ENCODE peak calls at places on chromosomes 6 and 20, in seven cellular contexts. F is tibial nerve, N is adrenal gland, T is sigmoid colon, C is body of pancreas, E is A549, S is stomach. Y is an unnamed sample.

GRCh38 chr6:157759028-157759427 is 64.0 kb upstream of the SNX9 start:
- DNase-seq in F (no peak), N (peak), T (no peak), C (no peak), E (no peak), S (no peak), Y (no peak)

GRCh38 chr20:58688838-58689237 is 3.8 kb upstream of the NPEPL1 start:
- DNase-seq in F (no peak), N (peak), T (no peak), C (no peak), E (no peak), S (peak), Y (no peak)

GRCh38 chr6:123089223-123089622 is 93.2 kb downstream of the CLVS2 start:
- DNase-seq in F (no peak), N (no peak), T (no peak), C (no peak), E (no peak), S (no peak), Y (no peak)

GRCh38 chr6:42103753-42104094 is 38.7 kb downstream of the C6orf132 start:
- DNase-seq in F (no peak), N (no peak), T (no peak), C (no peak), E (no peak), S (no peak), Y (no peak)

GRCh38 chr20:46253391-46253790 is 54.9 kb downstream of the CDH22 start:
- DNase-seq in F (no peak), N (peak), T (no peak), C (no peak), E (peak), S (peak), Y (no peak)

GRCh38 chr20:22909436-22909835 is 125.7 kb upstream of the SSTR4 start:
- DNase-seq in F (no peak), N (no peak), T (no peak), C (no peak), E (no peak), S (no peak), Y (no peak)

GRCh38 chr6:136696238-136696637 is 96.0 kb downstream of the MAP3K5 start:
- DNase-seq in F (no peak), N (peak), T (no peak), C (peak), E (no peak), S (no peak), Y (no peak)

GRCh38 chr6:13235339-13235738 is 93.0 kb downstream of the TBC1D7 start:
- DNase-seq in F (no peak), N (no peak), T (no peak), C (no peak), E (no peak), S (no peak), Y (no peak)

GRCh38 chr20:38730167-38730988 is 6.1 kb downstream of the SLC32A1 start:
- DNase-seq in F (no peak), N (no peak), T (no peak), C (no peak), E (no peak), S (no peak), Y (no peak)

GRCh38 chr6:136290406-136291010 is 862 bp upstream of the BCLAF1 start:
- DNase-seq in F (peak), N (peak), T (peak), C (peak), E (peak), S (peak), Y (peak)

GRCh38 chr6:23621026-23621425 is 505.0 kb upstream of the NRSN1 start:
- DNase-seq in F (no peak), N (no peak), T (no peak), C (no peak), E (no peak), S (no peak), Y (no peak)

GRCh38 chr20:3189561-3190131 is 14.8 kb downstream of the DDRGK1 start:
- DNase-seq in F (no peak), N (no peak), T (no peak), C (no peak), E (no peak), S (no peak), Y (peak)

GRCh38 chr20:46814366-46815232 is 80.0 kb upstream of the EYA2 start:
- DNase-seq in F (no peak), N (no peak), T (no peak), C (no peak), E (peak), S (peak), Y (no peak)

GRCh38 chr6:12403201-12403826 is 113.2 kb downstream of the EDN1 start:
- DNase-seq in F (no peak), N (peak), T (no peak), C (no peak), E (peak), S (no peak), Y (no peak)

GRCh38 chr6:47670851-47671250 is 27.5 kb upstream of the ADGRF4 start:
- DNase-seq in F (no peak), N (no peak), T (no peak), C (no peak), E (no peak), S (no peak), Y (no peak)

GRCh38 chr6:89082439-89082838 is 1.9 kb downstream of the PNRC1 start:
- DNase-seq in F (no peak), N (no peak), T (no peak), C (no peak), E (no peak), S (no peak), Y (no peak)

GRCh38 chr6:89080281-89081128 is at the start of gene PNRC1:
- DNase-seq in F (peak), N (peak), T (peak), C (peak), E (peak), S (peak), Y (peak)

GRCh38 chr6:89081129-89081422 is 525 bp downstream of the PNRC1 start:
- DNase-seq in F (no peak), N (no peak), T (no peak), C (no peak), E (no peak), S (no peak), Y (no peak)

GRCh38 chr6:89081423-89082322 is 1.1 kb downstream of the PNRC1 start:
- DNase-seq in F (peak), N (peak), T (peak), C (peak), E (peak), S (peak), Y (peak)

DNA sequence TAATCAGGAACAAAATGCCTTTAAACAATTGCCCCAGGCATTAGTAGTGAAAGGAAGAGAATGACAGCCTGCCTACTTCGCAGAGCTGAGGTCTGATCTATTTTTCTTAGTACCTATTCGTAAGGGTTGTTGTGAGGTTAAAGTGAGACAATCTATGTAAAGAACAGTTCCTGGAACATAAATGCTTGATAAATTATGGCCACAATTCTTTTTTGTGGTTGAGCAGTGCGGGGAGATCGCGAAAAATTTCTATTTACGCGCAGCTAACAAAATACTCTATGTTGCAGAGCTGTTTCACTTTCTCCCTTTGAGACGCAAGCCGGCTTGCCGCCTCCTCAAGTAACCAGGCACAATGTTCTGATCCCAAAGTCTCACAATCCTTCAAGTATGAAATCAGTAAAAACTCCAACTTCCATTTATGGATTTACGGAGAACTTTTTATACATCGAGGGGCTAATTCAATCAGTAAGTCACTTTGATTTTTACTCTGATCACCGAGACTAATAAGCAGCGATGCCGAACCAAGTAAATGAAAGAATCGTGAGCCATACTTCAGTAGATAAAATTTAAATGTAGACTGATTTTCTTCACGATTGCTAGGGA is 839 bp upstream of the PNRC1 start:
- DNase-seq in F (peak), N (peak), T (peak), C (peak), E (no peak), S (peak), Y (peak)
- TF ChIP-seq POLR2A in F (no peak), N (peak), T (peak), C (peak), E (no peak), S (peak), Y (peak)

GRCh38 chr6:15644904-15645303 is 17.9 kb downstream of the DTNBP1 start:
- DNase-seq in F (no peak), N (no peak), T (no peak), C (no peak), E (no peak), S (no peak), Y (no peak)

GRCh38 chr6:15643542-15643941 is 19.3 kb downstream of the DTNBP1 start:
- DNase-seq in F (no peak), N (no peak), T (no peak), C (no peak), E (no peak), S (no peak), Y (no peak)

GRCh38 chr6:15638373-15638772 is 24.5 kb downstream of the DTNBP1 start:
- DNase-seq in F (no peak), N (no peak), T (no peak), C (no peak), E (no peak), S (no peak), Y (no peak)

DNA sequence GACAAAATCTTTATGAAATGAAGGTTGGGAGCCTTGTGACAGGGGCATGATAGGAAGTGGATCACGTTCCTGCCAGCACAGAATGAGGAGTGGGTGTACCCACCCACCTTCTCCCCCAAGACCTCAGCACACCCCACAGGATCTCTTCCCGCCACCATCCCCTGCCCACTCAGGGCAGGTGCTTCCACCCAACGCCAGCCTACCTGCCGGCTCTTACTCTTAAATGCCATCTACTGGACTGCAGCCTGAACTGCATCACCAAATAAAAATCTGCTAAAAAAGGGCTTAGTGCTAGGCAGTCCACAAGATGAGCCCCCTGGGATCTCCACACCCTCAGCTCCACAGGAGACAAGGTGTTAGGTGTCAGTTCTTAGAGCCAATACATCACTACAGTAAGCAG is 20.6 kb downstream of the DTNBP1 start:
- DNase-seq in F (no peak), N (no peak), T (no peak), C (no peak), E (no peak), S (no peak), Y (no peak)
- TF ChIP-seq CTCF in F (no peak), N (no peak), T (no peak), C (no peak), E (no peak), S (no peak), Y (peak)

GRCh38 chr6:84763397-84764331 is 734 bp downstream of the TBX18 start:
- DNase-seq in F (peak), N (no peak), T (peak), C (no peak), E (peak), S (no peak), Y (peak)

GRCh38 chr6:84762941-84763396 is 1.4 kb downstream of the TBX18 start:
- DNase-seq in F (peak), N (no peak), T (no peak), C (no peak), E (no peak), S (no peak), Y (peak)

GRCh38 chr6:84766118-84766683 is 1.8 kb upstream of the TBX18 start:
- DNase-seq in F (no peak), N (no peak), T (no peak), C (no peak), E (no peak), S (no peak), Y (no peak)

GRCh38 chr6:84762220-84762940 is 2.0 kb downstream of the TBX18 start:
- DNase-seq in F (peak), N (no peak), T (no peak), C (no peak), E (peak), S (no peak), Y (no peak)

GRCh38 chr6:84764332-84765049 is at the start of gene TBX18:
- DNase-seq in F (peak), N (peak), T (peak), C (peak), E (peak), S (peak), Y (peak)
- TF ChIP-seq POLR2A in F (peak), N (no peak), T (no peak), C (no peak), E (peak), S (no peak), Y (no peak)

GRCh38 chr6:127550403-127550802 is 26.6 kb upstream of the C6orf58 start:
- DNase-seq in F (no peak), N (no peak), T (no peak), C (no peak), E (no peak), S (no peak), Y (no peak)

GRCh38 chr6:127547215-127547614 is 28.1 kb upstream of the MTCL3 start:
- DNase-seq in F (no peak), N (no peak), T (no peak), C (no peak), E (no peak), S (no peak), Y (no peak)

DNA sequence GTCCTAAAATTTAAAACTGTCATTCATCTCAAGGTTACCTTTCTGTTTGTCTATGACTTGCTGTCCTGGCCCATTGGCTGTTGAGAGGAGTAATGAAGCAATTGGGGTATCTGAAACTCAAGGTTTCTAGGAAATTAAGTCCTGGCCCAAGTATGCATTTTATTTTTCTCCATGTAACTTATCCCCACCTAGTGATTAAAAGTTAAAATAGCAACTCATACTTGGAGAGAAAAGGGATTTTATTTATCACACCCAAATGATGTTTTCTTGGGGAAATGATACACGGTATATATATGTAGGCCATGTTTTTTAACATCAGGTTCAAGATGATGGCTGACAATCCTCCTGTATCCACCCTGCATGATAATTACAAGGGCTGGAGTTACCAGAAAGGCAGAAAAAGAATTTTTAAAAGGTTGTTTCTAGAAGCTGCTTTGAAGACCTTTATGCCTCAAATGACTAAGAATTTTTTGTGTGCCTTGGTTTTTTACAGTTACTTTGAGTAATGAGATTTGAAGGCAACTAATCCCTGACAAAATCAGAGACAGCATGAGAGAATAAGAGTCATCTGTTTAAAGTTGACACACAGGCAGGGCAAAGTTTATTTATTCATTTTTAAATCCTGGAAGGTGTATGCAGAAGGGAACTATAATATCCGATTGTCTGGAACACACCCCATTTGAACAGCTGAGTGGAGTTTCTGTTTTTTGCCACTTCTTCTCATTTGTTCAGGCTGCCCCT is 28.9 kb upstream of the C6orf58 start:
- DNase-seq in F (no peak), N (no peak), T (no peak), C (no peak), E (no peak), S (no peak), Y (no peak)
- TF ChIP-seq CTCF in F (no peak), N (no peak), T (no peak), C (no peak), E (peak), S (no peak), Y (peak)

GRCh38 chr6:35729722-35730121 is 7.1 kb upstream of the ARMC12 start:
- DNase-seq in F (no peak), N (no peak), T (no peak), C (no peak), E (no peak), S (no peak), Y (peak)

GRCh38 chr6:35728663-35729348 is 8.0 kb upstream of the ARMC12 start:
- DNase-seq in F (no peak), N (peak), T (peak), C (peak), E (no peak), S (peak), Y (peak)

GRCh38 chr6:35729349-35729678 is 7.5 kb upstream of the ARMC12 start:
- DNase-seq in F (no peak), N (no peak), T (no peak), C (no peak), E (no peak), S (no peak), Y (no peak)

GRCh38 chr6:35727206-35727934 is 9.5 kb upstream of the ARMC12 start:
- DNase-seq in F (peak), N (peak), T (peak), C (peak), E (peak), S (peak), Y (peak)

DNA sequence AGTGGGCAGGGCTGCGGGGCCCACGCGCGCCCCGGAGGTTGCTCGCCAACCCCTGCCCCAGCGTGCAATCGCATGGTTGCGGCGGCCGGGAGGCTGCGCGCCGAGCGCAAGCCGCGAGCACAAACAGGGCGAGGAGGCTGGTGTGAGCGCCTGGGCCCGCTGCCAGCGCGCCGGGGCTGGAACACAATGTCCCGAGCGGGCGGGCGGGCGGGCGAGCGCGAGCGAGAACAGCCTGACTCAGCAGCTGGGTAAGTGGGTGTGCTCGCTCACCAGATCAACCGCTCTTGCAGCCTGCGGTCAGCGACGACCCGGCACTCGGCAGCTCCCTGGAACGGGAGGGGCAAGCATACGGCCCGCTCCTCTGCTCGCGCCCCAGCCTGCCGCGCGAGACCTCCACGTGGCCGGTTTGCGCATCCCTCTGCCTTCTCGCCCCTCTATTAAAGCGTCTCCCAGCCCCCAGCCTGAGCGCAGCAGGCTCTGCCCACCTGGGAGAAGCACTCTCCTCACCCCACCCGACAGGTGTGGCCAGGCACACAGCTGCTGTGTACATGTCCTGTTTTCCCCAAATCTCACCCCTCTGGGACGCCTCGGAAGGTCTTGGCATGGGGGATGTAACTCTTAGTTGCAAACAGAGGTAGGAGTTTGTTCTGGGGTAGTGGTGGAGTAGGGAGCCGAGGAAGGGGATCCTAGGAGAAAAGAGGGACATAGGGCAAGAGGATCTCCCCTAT is 8.7 kb upstream of the ARMC12 start:
- DNase-seq in F (peak), N (peak), T (peak), C (peak), E (peak), S (peak), Y (peak)
- TF ChIP-seq POLR2A in F (peak), N (peak), T (peak), C (peak), E (no peak), S (no peak), Y (peak)

GRCh38 chr6:155165029-155165710 is 98.6 kb upstream of the CLDN20 start:
- DNase-seq in F (no peak), N (no peak), T (no peak), C (no peak), E (no peak), S (no peak), Y (no peak)

GRCh38 chr6:155158044-155158843 is 105.6 kb upstream of the CLDN20 start:
- DNase-seq in F (no peak), N (no peak), T (no peak), C (no peak), E (no peak), S (no peak), Y (no peak)

GRCh38 chr6:155162682-155163081 is 101.1 kb upstream of the CLDN20 start:
- DNase-seq in F (no peak), N (no peak), T (no peak), C (no peak), E (no peak), S (no peak), Y (no peak)

DNA sequence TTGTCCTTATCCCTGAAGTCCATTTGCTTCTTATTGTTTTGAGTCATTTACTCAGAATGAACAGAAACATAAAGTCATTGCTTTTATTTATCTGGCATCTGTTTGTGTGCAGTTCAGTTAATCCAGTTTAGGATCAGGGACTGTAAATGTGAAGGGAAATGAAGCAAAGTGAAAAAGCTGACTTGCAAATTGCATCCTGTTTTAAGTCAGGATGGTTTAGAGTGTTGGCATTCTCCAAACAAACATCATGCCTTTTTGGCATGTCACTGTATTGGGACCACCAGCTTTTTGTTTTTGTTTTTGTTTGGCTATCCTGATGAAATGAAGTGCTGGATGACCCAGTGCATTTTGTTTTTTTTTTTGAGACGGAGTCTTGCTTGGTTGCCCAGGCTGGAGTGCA is 100.2 kb upstream of the CLDN20 start:
- DNase-seq in F (no peak), N (no peak), T (no peak), C (no peak), E (no peak), S (no peak), Y (no peak)
- TF ChIP-seq CTCF in F (no peak), N (no peak), T (no peak), C (no peak), E (no peak), S (no peak), Y (no peak)

GRCh38 chr20:290081-290831 is at the start of gene C20orf96:
- DNase-seq in F (peak), N (peak), T (peak), C (peak), E (peak), S (peak), Y (peak)
- TF ChIP-seq POLR2A in F (no peak), N (no peak), T (no peak), C (peak), E (peak), S (no peak), Y (no peak)

GRCh38 chr6:139996253-139996834 is 621.9 kb upstream of the CITED2 start:
- DNase-seq in F (no peak), N (no peak), T (no peak), C (peak), E (no peak), S (no peak), Y (no peak)
- TF ChIP-seq CTCF in F (no peak), N (no peak), T (no peak), C (peak), E (no peak), S (no peak), Y (peak)